ENCODE peak calls at places on chromosomes 4 and X, in four cellular contexts. One of them, this sample, is unnamed.

GRCh38 chr4:101604976-101605375 is 185.6 kb upstream of the BANK1 start:
- DNase-seq in T-helper 17 cell: no peak
- DNase-seq in transverse colon: no peak
- DNase-seq in cardiac muscle cell: no peak
- DNase-seq in this sample: no peak

GRCh38 chrX:119622356-119623232 is 16.4 kb upstream of the NKRF start:
- DNase-seq in T-helper 17 cell: no peak
- DNase-seq in cardiac muscle cell: peak; percentile 72
- DNase-seq in transverse colon: peak; percentile 33
- DNase-seq in this sample: no peak

GRCh38 chr4:186201535-186202230 is 10.3 kb downstream of the CYP4V2 start:
- DNase-seq in T-helper 17 cell: peak; percentile 53
- DNase-seq in transverse colon: peak; percentile 71
- DNase-seq in cardiac muscle cell: peak; percentile 42
- DNase-seq in this sample: peak; percentile 42

GRCh38 chr4:84493092-84493850 is 5.8 kb downstream of the NKX6-1 start:
- DNase-seq in transverse colon: peak; percentile 21
- DNase-seq in T-helper 17 cell: no peak
- DNase-seq in cardiac muscle cell: peak; percentile 30
- DNase-seq in this sample: no peak

GRCh38 chr4:119010909-119011606 is 122.4 kb downstream of the SYNPO2 start:
- DNase-seq in T-helper 17 cell: no peak
- DNase-seq in cardiac muscle cell: peak; percentile 24
- DNase-seq in transverse colon: no peak
- DNase-seq in this sample: no peak

GRCh38 chr4:22901631-22902030 is 208.9 kb downstream of the GBA3 start:
- DNase-seq in transverse colon: no peak
- DNase-seq in T-helper 17 cell: no peak
- DNase-seq in cardiac muscle cell: no peak
- DNase-seq in this sample: no peak

GRCh38 chr4:19438228-19438627 is 813.5 kb upstream of the SLIT2 start:
- DNase-seq in cardiac muscle cell: no peak
- DNase-seq in transverse colon: no peak
- DNase-seq in T-helper 17 cell: no peak
- DNase-seq in this sample: no peak

GRCh38 chr4:163748474-163748873 is 254.0 kb downstream of the TMA16 start:
- DNase-seq in cardiac muscle cell: no peak
- DNase-seq in T-helper 17 cell: no peak
- DNase-seq in transverse colon: no peak
- DNase-seq in this sample: no peak

GRCh38 chrX:21586001-21586400 is 72.1 kb downstream of the KLHL34 start:
- DNase-seq in T-helper 17 cell: no peak
- DNase-seq in transverse colon: no peak
- DNase-seq in cardiac muscle cell: no peak
- DNase-seq in this sample: no peak

GRCh38 chr4:151035321-151035720 is 20.2 kb upstream of the LRBA start:
- DNase-seq in transverse colon: peak; percentile 12
- DNase-seq in cardiac muscle cell: no peak
- DNase-seq in T-helper 17 cell: no peak
- DNase-seq in this sample: no peak

GRCh38 chr4:84985952-84986351 is 19.5 kb upstream of the WDFY3 start:
- DNase-seq in transverse colon: no peak
- DNase-seq in cardiac muscle cell: peak; percentile 37
- DNase-seq in T-helper 17 cell: no peak
- DNase-seq in this sample: no peak

GRCh38 chr4:25441519-25442117 is 64.6 kb downstream of the ANAPC4 start:
- DNase-seq in T-helper 17 cell: no peak
- DNase-seq in cardiac muscle cell: peak; percentile 81
- DNase-seq in transverse colon: peak; percentile 57
- DNase-seq in this sample: no peak

GRCh38 chrX:129782706-129783105 is 3.0 kb downstream of the SASH3 start:
- DNase-seq in transverse colon: no peak
- DNase-seq in cardiac muscle cell: no peak
- DNase-seq in T-helper 17 cell: no peak
- DNase-seq in this sample: no peak

GRCh38 chrX:136446208-136446607 is 41.5 kb upstream of the BRS3 start:
- DNase-seq in T-helper 17 cell: no peak
- DNase-seq in cardiac muscle cell: no peak
- DNase-seq in transverse colon: no peak
- DNase-seq in this sample: no peak

GRCh38 chrX:103356023-103356798 is at the start of gene TCEAL9:
- DNase-seq in cardiac muscle cell: peak; percentile 88
- DNase-seq in T-helper 17 cell: no peak
- DNase-seq in transverse colon: peak; percentile 63
- DNase-seq in this sample: no peak

GRCh38 chr4:148632476-148632875 is 190.3 kb upstream of the NR3C2 start:
- DNase-seq in T-helper 17 cell: no peak
- DNase-seq in cardiac muscle cell: no peak
- DNase-seq in transverse colon: no peak
- DNase-seq in this sample: no peak

GRCh38 chrX:78555401-78555980 is 103.6 kb downstream of the RTL3 start:
- DNase-seq in T-helper 17 cell: no peak
- DNase-seq in transverse colon: no peak
- DNase-seq in cardiac muscle cell: peak; percentile 6
- DNase-seq in this sample: no peak

GRCh38 chr4:159101983-159102622 is 776 bp upstream of the RAPGEF2 start:
- DNase-seq in cardiac muscle cell: peak; percentile 20
- DNase-seq in transverse colon: no peak
- DNase-seq in T-helper 17 cell: no peak
- DNase-seq in this sample: no peak

GRCh38 chr4:10492486-10492885 is 35.3 kb upstream of the ZNF518B start:
- DNase-seq in transverse colon: no peak
- DNase-seq in cardiac muscle cell: no peak
- DNase-seq in T-helper 17 cell: no peak
- DNase-seq in this sample: no peak

GRCh38 chr4:61531188-61531587 is 331.1 kb downstream of the ADGRL3 start:
- DNase-seq in cardiac muscle cell: no peak
- DNase-seq in transverse colon: no peak
- DNase-seq in T-helper 17 cell: no peak
- DNase-seq in this sample: no peak

GRCh38 chrX:96576358-96576757 is 108.3 kb upstream of the DIAPH2 start:
- DNase-seq in transverse colon: no peak
- DNase-seq in cardiac muscle cell: no peak
- DNase-seq in T-helper 17 cell: no peak
- DNase-seq in this sample: no peak

GRCh38 chrX:138754861-138755260 is 43.3 kb upstream of the FGF13 start:
- DNase-seq in cardiac muscle cell: no peak
- DNase-seq in T-helper 17 cell: no peak
- DNase-seq in transverse colon: no peak
- DNase-seq in this sample: no peak

GRCh38 chr4:129829373-129829772 is 733.4 kb downstream of the C4orf33 start:
- DNase-seq in transverse colon: no peak
- DNase-seq in T-helper 17 cell: no peak
- DNase-seq in cardiac muscle cell: no peak
- DNase-seq in this sample: no peak

GRCh38 chr4:150457802-150458201 is 124.1 kb upstream of the MAB21L2 start:
- DNase-seq in cardiac muscle cell: peak; percentile 8
- DNase-seq in transverse colon: no peak
- DNase-seq in T-helper 17 cell: no peak
- DNase-seq in this sample: no peak

GRCh38 chr4:118276551-118276950 is 76.3 kb downstream of the PRSS12 start:
- DNase-seq in transverse colon: no peak
- DNase-seq in cardiac muscle cell: no peak
- DNase-seq in T-helper 17 cell: no peak
- DNase-seq in this sample: no peak

GRCh38 chr4:123856689-123857545 is 460.3 kb downstream of the SPRY1 start:
- DNase-seq in T-helper 17 cell: no peak
- DNase-seq in transverse colon: peak; percentile 39
- DNase-seq in cardiac muscle cell: peak; percentile 79
- DNase-seq in this sample: no peak

GRCh38 chrX:12702509-12703091 is 88.6 kb upstream of the PRPS2 start:
- DNase-seq in transverse colon: no peak
- DNase-seq in cardiac muscle cell: peak; percentile 14
- DNase-seq in T-helper 17 cell: no peak
- DNase-seq in this sample: no peak

GRCh38 chr4:63348735-63349673 is 1060.2 kb downstream of the TECRL start:
- DNase-seq in T-helper 17 cell: no peak
- DNase-seq in transverse colon: no peak
- DNase-seq in cardiac muscle cell: no peak
- DNase-seq in this sample: no peak

GRCh38 chr4:187175197-187175596 is 451.5 kb upstream of the FAT1 start:
- DNase-seq in transverse colon: no peak
- DNase-seq in T-helper 17 cell: no peak
- DNase-seq in cardiac muscle cell: no peak
- DNase-seq in this sample: no peak

GRCh38 chrX:47380268-47380667 is 9.9 kb downstream of the ZNF157 start:
- DNase-seq in T-helper 17 cell: peak; percentile 28
- DNase-seq in cardiac muscle cell: no peak
- DNase-seq in transverse colon: peak; percentile 51
- DNase-seq in this sample: peak; percentile 53

This sample was measured in activated effector memory CD4-positive, alpha-beta T cell treated with Interleukin-2 at 50 U/mL for 16 hours.